ENCODE peak calls at places on chromosome 13, in seven cellular contexts. One of them, this sample, is unnamed.

GRCh38 chr13:21948781-21949474 is 278.1 kb downstream of the FGF9 start:
- DNase-seq in thoracic aorta: no peak
- DNase-seq in caudate nucleus: no peak
- DNase-seq in Peyer's patch: no peak
- DNase-seq in NCI-H345: no peak
- DNase-seq in PC-3: no peak
- DNase-seq in posterior vena cava: no peak
- DNase-seq in this sample: no peak

GRCh38 chr13:21318891-21319532 is 140.1 kb downstream of the ZDHHC20 start:
- DNase-seq in thoracic aorta: no peak
- DNase-seq in caudate nucleus: peak
- DNase-seq in Peyer's patch: no peak
- DNase-seq in NCI-H345: no peak
- DNase-seq in PC-3: no peak
- DNase-seq in posterior vena cava: no peak
- DNase-seq in this sample: no peak

GRCh38 chr13:60721063-60721462 is 324.0 kb downstream of the TDRD3 start:
- DNase-seq in thoracic aorta: no peak
- DNase-seq in caudate nucleus: no peak
- DNase-seq in Peyer's patch: no peak
- DNase-seq in NCI-H345: no peak
- DNase-seq in PC-3: no peak
- DNase-seq in posterior vena cava: no peak
- DNase-seq in this sample: no peak

GRCh38 chr13:113819731-113820715 is 43.9 kb downstream of the GAS6 start:
- DNase-seq in thoracic aorta: no peak
- DNase-seq in caudate nucleus: no peak
- DNase-seq in Peyer's patch: no peak
- DNase-seq in NCI-H345: no peak
- DNase-seq in PC-3: no peak
- DNase-seq in posterior vena cava: no peak
- DNase-seq in this sample: no peak

GRCh38 chr13:77779461-77780272 is 82.2 kb downstream of the SLAIN1 start:
- DNase-seq in thoracic aorta: no peak
- DNase-seq in caudate nucleus: no peak
- DNase-seq in Peyer's patch: peak
- DNase-seq in NCI-H345: peak
- DNase-seq in PC-3: peak
- DNase-seq in posterior vena cava: no peak
- DNase-seq in this sample: peak

GRCh38 chr13:49409008-49409407 is 34.9 kb downstream of the CAB39L start:
- DNase-seq in thoracic aorta: no peak
- DNase-seq in caudate nucleus: no peak
- DNase-seq in Peyer's patch: no peak
- DNase-seq in NCI-H345: no peak
- DNase-seq in PC-3: no peak
- DNase-seq in posterior vena cava: no peak
- DNase-seq in this sample: peak

GRCh38 chr13:113103646-113104045 is 1.9 kb upstream of the F7 start:
- DNase-seq in thoracic aorta: no peak
- DNase-seq in caudate nucleus: no peak
- DNase-seq in Peyer's patch: no peak
- DNase-seq in NCI-H345: no peak
- DNase-seq in PC-3: no peak
- DNase-seq in posterior vena cava: no peak
- DNase-seq in this sample: no peak

GRCh38 chr13:78323848-78324247 is 279.5 kb downstream of the POU4F1 start:
- DNase-seq in thoracic aorta: no peak
- DNase-seq in caudate nucleus: no peak
- DNase-seq in Peyer's patch: no peak
- DNase-seq in NCI-H345: no peak
- DNase-seq in PC-3: peak
- DNase-seq in posterior vena cava: no peak
- DNase-seq in this sample: no peak

GRCh38 chr13:49219647-49220034 is 497 bp upstream of the MLNR start:
- DNase-seq in thoracic aorta: no peak
- DNase-seq in caudate nucleus: no peak
- DNase-seq in Peyer's patch: no peak
- DNase-seq in NCI-H345: no peak
- DNase-seq in PC-3: no peak
- DNase-seq in posterior vena cava: no peak
- DNase-seq in this sample: no peak

GRCh38 chr13:53201454-53202225 is 173.0 kb downstream of the OLFM4 start:
- DNase-seq in thoracic aorta: no peak
- DNase-seq in caudate nucleus: no peak
- DNase-seq in Peyer's patch: peak
- DNase-seq in NCI-H345: peak
- DNase-seq in PC-3: no peak
- DNase-seq in posterior vena cava: no peak
- DNase-seq in this sample: peak

GRCh38 chr13:63680704-63681103 is 2265.1 kb upstream of the PCDH20 start:
- DNase-seq in thoracic aorta: no peak
- DNase-seq in caudate nucleus: no peak
- DNase-seq in Peyer's patch: no peak
- DNase-seq in NCI-H345: no peak
- DNase-seq in PC-3: no peak
- DNase-seq in posterior vena cava: no peak
- DNase-seq in this sample: no peak

GRCh38 chr13:28421674-28422410 is 73.1 kb downstream of the FLT1 start:
- DNase-seq in thoracic aorta: no peak
- DNase-seq in caudate nucleus: no peak
- DNase-seq in Peyer's patch: no peak
- DNase-seq in NCI-H345: no peak
- DNase-seq in PC-3: no peak
- DNase-seq in posterior vena cava: no peak
- DNase-seq in this sample: no peak

GRCh38 chr13:43831088-43831487 is 44.3 kb upstream of the ENOX1 start:
- DNase-seq in thoracic aorta: no peak
- DNase-seq in caudate nucleus: no peak
- DNase-seq in Peyer's patch: no peak
- DNase-seq in NCI-H345: no peak
- DNase-seq in PC-3: peak
- DNase-seq in posterior vena cava: no peak
- DNase-seq in this sample: no peak